ENCODE peak calls at places on chromosome 4, in four cellular contexts. J is DND-41, M is astrocyte, P is fibroblast of lung. B is an unnamed sample. For H4K20me1, the result is how much of the 10 kb centered on the place peaks cover.

GRCh38 chr4:38562751-38563198 is 101.2 kb upstream of the KLF3 start:
- DNase-seq in P (no peak), M (peak), J (no peak), B (peak)

GRCh38 chr4:10040049-10040892 is 19.0 kb upstream of the SLC2A9 start:
- DNase-seq in P (no peak), J (no peak), M (no peak), B (no peak)

GRCh38 chr4:6425336-6425735 is 47.1 kb downstream of the PPP2R2C start:
- DNase-seq in P (no peak), J (no peak), M (no peak), B (no peak)

GRCh38 chr4:76250962-76251361 is 559 bp upstream of the FAM47E start:
- DNase-seq in J (no peak), M (no peak), P (peak), B (no peak)

GRCh38 chr4:145907827-145908226 is 30.8 kb downstream of the ZNF827 start:
- DNase-seq in J (no peak), P (no peak), M (no peak), B (no peak)

GRCh38 chr4:79682161-79682560 is 274.1 kb upstream of the GK2 start:
- DNase-seq in M (peak), J (no peak), P (peak), B (peak)

GRCh38 chr4:85823295-85823694 is 348.3 kb downstream of the ARHGAP24 start:
- DNase-seq in P (peak), M (no peak), J (no peak), B (peak)

GRCh38 chr4:177448850-177449249 is 6.6 kb upstream of the AGA start:
- DNase-seq in J (no peak), M (peak), P (peak), B (peak)

GRCh38 chr4:173213296-173213695 is 44.7 kb downstream of the GALNT7 start:
- DNase-seq in J (no peak), M (no peak), P (no peak), B (no peak)

GRCh38 chr4:47855350-47855749 is 17.5 kb upstream of the CORIN start:
- DNase-seq in P (peak), M (peak), J (no peak), B (peak)

GRCh38 chr4:77146426-77147399 is 10.3 kb upstream of the CCNG2 start:
- DNase-seq in P (peak), M (peak), J (no peak), B (peak)

GRCh38 chr4:38128478-38129451 is 168.6 kb downstream of the PTTG2 start:
- DNase-seq in M (peak), P (peak), J (no peak), B (peak)

GRCh38 chr4:175421506-175421905 is 390.6 kb downstream of the GPM6A start:
- DNase-seq in M (peak), J (no peak), P (peak), B (peak)

GRCh38 chr4:3087398-3087797 is 12.9 kb downstream of the HTT start:
- DNase-seq in J (no peak), M (no peak), P (no peak), B (no peak)

GRCh38 chr4:3082915-3083515 is 8.5 kb downstream of the HTT start:
- DNase-seq in P (no peak), J (no peak), M (no peak), B (no peak)

GRCh38 chr4:3083732-3084131 is 9.3 kb downstream of the HTT start:
- DNase-seq in J (no peak), P (no peak), M (no peak), B (no peak)

GRCh38 chr4:3091464-3091863 is 17.0 kb downstream of the HTT start:
- DNase-seq in J (no peak), P (no peak), M (no peak), B (no peak)

DNA sequence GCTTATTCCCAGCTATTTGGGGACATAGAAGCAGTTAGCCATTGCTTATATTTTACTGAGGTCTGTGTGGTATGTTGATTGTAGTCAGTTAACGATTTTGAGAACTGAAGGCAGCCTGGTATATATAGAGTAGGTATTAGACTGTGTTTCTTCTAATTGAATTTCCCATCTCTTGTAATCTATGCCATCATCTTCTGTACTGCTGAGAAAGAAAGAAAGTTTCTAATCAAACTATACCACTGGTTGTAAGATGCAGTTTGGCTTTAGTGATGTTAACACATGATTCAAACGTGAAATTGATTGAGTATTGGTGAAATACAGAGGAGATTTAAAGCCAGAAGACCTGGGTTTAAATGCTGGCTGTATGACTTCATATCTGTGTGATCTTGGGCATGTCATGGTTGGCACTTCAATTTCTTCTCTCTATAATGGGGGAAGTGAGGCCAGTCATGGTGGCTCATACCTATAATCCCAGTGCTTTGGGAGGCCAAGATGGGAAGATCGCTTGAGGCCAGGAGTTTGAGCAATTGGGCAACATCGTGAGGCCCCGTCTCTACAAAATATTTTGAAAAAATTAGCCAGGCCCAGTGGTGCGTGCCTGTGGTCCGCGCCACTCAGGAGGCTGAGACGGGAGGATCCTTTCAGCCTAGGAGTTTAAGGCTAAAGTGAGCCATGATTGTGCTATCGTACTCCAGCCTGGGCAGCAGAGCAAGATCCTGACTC is 11.6 kb downstream of the HTT start:
- DNase-seq in P (no peak), J (no peak), M (no peak), B (no peak)
- H4K20me1 ChIP-seq in P (under half), J (under half), M (half or more), B (under half)

DNA sequence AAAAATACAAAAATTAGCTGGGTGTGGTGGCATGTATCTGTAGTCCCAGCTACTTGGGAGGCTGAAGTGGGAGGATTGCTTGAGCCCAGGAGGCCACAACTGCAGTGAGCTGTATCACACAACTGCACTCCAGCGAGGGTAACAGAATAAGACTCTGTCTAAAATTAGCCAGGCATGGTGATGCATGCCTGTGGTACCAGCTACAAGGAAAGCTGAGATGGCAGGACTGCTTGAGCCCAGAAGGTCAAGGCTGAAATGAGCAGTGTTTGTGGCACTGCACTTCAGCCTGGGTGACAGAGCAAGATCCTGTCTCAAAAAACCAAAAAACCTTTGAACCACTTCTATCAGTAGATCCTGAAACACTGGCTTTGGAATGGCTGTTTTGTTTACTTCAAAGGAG is 10.2 kb downstream of the GRSF1 start:
- DNase-seq in P (no peak), M (no peak), J (no peak), B (no peak)
- H4K20me1 ChIP-seq in P (under half), M (under half), J (under half), B (under half)

GRCh38 chr4:186685744-186686143 is 37.9 kb downstream of the FAT1 start:
- DNase-seq in P (peak), J (no peak), M (peak), B (peak)
- H4K20me1 ChIP-seq in P (under half), J (under half), M (half or more), B (under half)

DNA sequence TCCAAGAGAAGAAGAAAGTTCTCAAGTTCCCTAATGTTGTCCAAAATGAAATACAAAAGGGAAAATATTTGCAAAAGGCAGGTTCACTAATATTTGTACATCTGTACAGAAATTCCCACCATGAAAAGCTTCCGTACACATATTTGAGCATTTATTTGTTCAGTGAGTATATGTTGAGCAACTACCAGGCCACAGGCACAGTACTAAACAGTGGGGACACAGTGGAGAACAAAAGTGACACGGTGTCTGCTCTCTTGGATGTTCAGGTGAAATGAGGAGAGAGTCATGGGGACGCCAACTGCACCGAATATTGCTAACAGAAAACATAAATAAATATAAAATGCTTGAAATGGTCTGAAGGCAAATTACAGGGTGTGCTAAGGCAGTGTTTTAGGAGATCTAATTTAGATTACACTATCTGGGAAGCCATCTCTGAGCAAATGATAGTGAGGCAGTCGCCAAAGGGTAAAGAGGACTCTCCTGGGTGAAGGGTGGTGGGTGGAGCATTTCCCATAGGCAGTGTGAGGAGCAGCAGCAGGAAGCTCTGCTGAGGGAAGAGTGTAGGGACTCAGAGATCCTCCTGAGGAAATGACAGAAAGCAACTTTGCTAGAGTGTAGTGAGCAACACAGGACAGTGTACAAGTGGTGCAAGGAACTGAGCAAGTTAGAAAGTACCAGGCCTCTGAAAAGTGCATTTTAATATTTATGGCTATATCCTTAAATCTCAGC is 375.2 kb downstream of the GALNTL6 start:
- DNase-seq in P (no peak), J (no peak), M (no peak), B (no peak)
- H4K20me1 ChIP-seq in P (under half), J (under half), M (under half), B (under half)

GRCh38 chr4:73181231-73181630 is 77.4 kb downstream of the ANKRD17 start:
- DNase-seq in M (no peak), P (no peak), J (no peak), B (no peak)
- H4K20me1 ChIP-seq in M (under half), P (under half), J (under half), B (under half)

B was measured in GM23248.